ENCODE peak calls at places on chromosomes 7 and 10, in eight cellular contexts. One of them, this sample, is unnamed.

GRCh38 chr10:89657302-89657701 is 12.3 kb upstream of the PANK1 start:
- DNase-seq in NCI-H2029: no peak
- DNase-seq in activated naive CD8-positive, alpha-beta T cell treated with anti-CD3 and anti-CD28 coated beads, Interleukin-2, amount 50 U/mL, for 16 hours: no peak
- DNase-seq in HEK293T: no peak
- DNase-seq in GM03348: no peak
- DNase-seq in type B pancreatic cell: no peak
- DNase-seq in NCI-H526 treated with DMSO at 0.1 percent for 48 hours: no peak
- DNase-seq in skeletal muscle cell: no peak
- DNase-seq in this sample: no peak

GRCh38 chr10:85008493-85009181 is 680.2 kb downstream of the CCSER2 start:
- DNase-seq in NCI-H2029: peak
- DNase-seq in activated naive CD8-positive, alpha-beta T cell treated with anti-CD3 and anti-CD28 coated beads, Interleukin-2, amount 50 U/mL, for 16 hours: no peak
- DNase-seq in HEK293T: no peak
- DNase-seq in GM03348: no peak
- DNase-seq in type B pancreatic cell: no peak
- DNase-seq in NCI-H526 treated with DMSO at 0.1 percent for 48 hours: no peak
- DNase-seq in skeletal muscle cell: no peak
- DNase-seq in this sample: no peak

GRCh38 chr7:30800785-30801252 is 29.6 kb downstream of the MINDY4 start:
- DNase-seq in NCI-H2029: peak
- DNase-seq in activated naive CD8-positive, alpha-beta T cell treated with anti-CD3 and anti-CD28 coated beads, Interleukin-2, amount 50 U/mL, for 16 hours: no peak
- DNase-seq in HEK293T: peak
- DNase-seq in GM03348: peak
- DNase-seq in type B pancreatic cell: no peak
- DNase-seq in NCI-H526 treated with DMSO at 0.1 percent for 48 hours: peak
- DNase-seq in skeletal muscle cell: peak
- DNase-seq in this sample: peak

GRCh38 chr10:89301721-89302445 is at the start of gene IFIT2:
- DNase-seq in NCI-H2029: peak
- DNase-seq in activated naive CD8-positive, alpha-beta T cell treated with anti-CD3 and anti-CD28 coated beads, Interleukin-2, amount 50 U/mL, for 16 hours: no peak
- DNase-seq in HEK293T: peak
- DNase-seq in GM03348: peak
- DNase-seq in type B pancreatic cell: no peak
- DNase-seq in NCI-H526 treated with DMSO at 0.1 percent for 48 hours: peak
- DNase-seq in skeletal muscle cell: peak
- DNase-seq in this sample: peak

GRCh38 chr7:522071-522937 is 2.7 kb upstream of the PDGFA start:
- DNase-seq in NCI-H2029: peak
- DNase-seq in activated naive CD8-positive, alpha-beta T cell treated with anti-CD3 and anti-CD28 coated beads, Interleukin-2, amount 50 U/mL, for 16 hours: no peak
- DNase-seq in HEK293T: peak
- DNase-seq in GM03348: peak
- DNase-seq in type B pancreatic cell: no peak
- DNase-seq in NCI-H526 treated with DMSO at 0.1 percent for 48 hours: no peak
- DNase-seq in skeletal muscle cell: no peak
- DNase-seq in this sample: peak

GRCh38 chr7:111356941-111357340 is 205.4 kb downstream of the IMMP2L start:
- DNase-seq in NCI-H2029: no peak
- DNase-seq in activated naive CD8-positive, alpha-beta T cell treated with anti-CD3 and anti-CD28 coated beads, Interleukin-2, amount 50 U/mL, for 16 hours: no peak
- DNase-seq in HEK293T: no peak
- DNase-seq in GM03348: no peak
- DNase-seq in type B pancreatic cell: no peak
- DNase-seq in NCI-H526 treated with DMSO at 0.1 percent for 48 hours: no peak
- DNase-seq in skeletal muscle cell: no peak
- DNase-seq in this sample: no peak

GRCh38 chr7:50509459-50509858 is 55.7 kb downstream of the DDC start:
- DNase-seq in NCI-H2029: no peak
- DNase-seq in activated naive CD8-positive, alpha-beta T cell treated with anti-CD3 and anti-CD28 coated beads, Interleukin-2, amount 50 U/mL, for 16 hours: no peak
- DNase-seq in HEK293T: no peak
- DNase-seq in GM03348: no peak
- DNase-seq in type B pancreatic cell: no peak
- DNase-seq in NCI-H526 treated with DMSO at 0.1 percent for 48 hours: no peak
- DNase-seq in skeletal muscle cell: no peak
- DNase-seq in this sample: no peak

GRCh38 chr10:99395750-99396445 is 34.5 kb downstream of the GOT1 start:
- DNase-seq in NCI-H2029: peak
- DNase-seq in activated naive CD8-positive, alpha-beta T cell treated with anti-CD3 and anti-CD28 coated beads, Interleukin-2, amount 50 U/mL, for 16 hours: no peak
- DNase-seq in HEK293T: no peak
- DNase-seq in GM03348: peak
- DNase-seq in type B pancreatic cell: no peak
- DNase-seq in NCI-H526 treated with DMSO at 0.1 percent for 48 hours: no peak
- DNase-seq in skeletal muscle cell: peak
- DNase-seq in this sample: peak

GRCh38 chr10:121157998-121158397 is 306.8 kb downstream of the WDR11 start:
- DNase-seq in NCI-H2029: no peak
- DNase-seq in activated naive CD8-positive, alpha-beta T cell treated with anti-CD3 and anti-CD28 coated beads, Interleukin-2, amount 50 U/mL, for 16 hours: no peak
- DNase-seq in HEK293T: no peak
- DNase-seq in GM03348: no peak
- DNase-seq in type B pancreatic cell: no peak
- DNase-seq in NCI-H526 treated with DMSO at 0.1 percent for 48 hours: no peak
- DNase-seq in skeletal muscle cell: no peak
- DNase-seq in this sample: no peak

GRCh38 chr10:122407375-122408125 is 33.0 kb downstream of the PLEKHA1 start:
- DNase-seq in NCI-H2029: no peak
- DNase-seq in activated naive CD8-positive, alpha-beta T cell treated with anti-CD3 and anti-CD28 coated beads, Interleukin-2, amount 50 U/mL, for 16 hours: no peak
- DNase-seq in HEK293T: no peak
- DNase-seq in GM03348: peak
- DNase-seq in type B pancreatic cell: no peak
- DNase-seq in NCI-H526 treated with DMSO at 0.1 percent for 48 hours: no peak
- DNase-seq in skeletal muscle cell: peak
- DNase-seq in this sample: no peak

GRCh38 chr10:99612167-99612831 is 7.9 kb downstream of the SLC25A28 start:
- DNase-seq in NCI-H2029: no peak
- DNase-seq in activated naive CD8-positive, alpha-beta T cell treated with anti-CD3 and anti-CD28 coated beads, Interleukin-2, amount 50 U/mL, for 16 hours: no peak
- DNase-seq in HEK293T: peak
- DNase-seq in GM03348: peak
- DNase-seq in type B pancreatic cell: no peak
- DNase-seq in NCI-H526 treated with DMSO at 0.1 percent for 48 hours: no peak
- DNase-seq in skeletal muscle cell: no peak
- DNase-seq in this sample: peak

This sample was measured in hepatic stellate cell.